ENCODE peak calls at places on chromosomes 1 and 21, in ten cellular contexts. One of them, this sample, is unnamed.

GRCh38 chr21:35575280-35575915 is 484.9 kb downstream of the SETD4 start:
- DNase-seq in tibial nerve: no peak
- DNase-seq in MCF 10A: no peak
- DNase-seq in HL-60: no peak
- DNase-seq in choroid plexus epithelial cell: peak; percentile 62
- DNase-seq in body of pancreas: no peak
- DNase-seq in GM06990: no peak
- DNase-seq in foreskin fibroblast: peak; percentile 87
- DNase-seq in fibroblast of the aortic adventitia: peak; percentile 68
- DNase-seq in fibroblast of mammary gland: peak; percentile 95
- DNase-seq in this sample: no peak

GRCh38 chr1:21705303-21705980 is 36.3 kb upstream of the RAP1GAP start:
- DNase-seq in body of pancreas: no peak
- DNase-seq in HL-60: no peak
- DNase-seq in fibroblast of mammary gland: no peak
- DNase-seq in choroid plexus epithelial cell: no peak
- DNase-seq in fibroblast of the aortic adventitia: no peak
- DNase-seq in MCF 10A: no peak
- DNase-seq in GM06990: no peak
- DNase-seq in tibial nerve: no peak
- DNase-seq in foreskin fibroblast: no peak
- DNase-seq in this sample: no peak

GRCh38 chr1:23224721-23225648 is 7.7 kb upstream of the HTR1D start:
- DNase-seq in choroid plexus epithelial cell: peak; percentile 52
- DNase-seq in GM06990: no peak
- DNase-seq in MCF 10A: peak; percentile 66
- DNase-seq in foreskin fibroblast: peak; percentile 63
- DNase-seq in HL-60: no peak
- DNase-seq in fibroblast of the aortic adventitia: peak; percentile 76
- DNase-seq in fibroblast of mammary gland: peak; percentile 24
- DNase-seq in tibial nerve: no peak
- DNase-seq in body of pancreas: no peak
- DNase-seq in this sample: peak; percentile 54

GRCh38 chr1:1545946-1546737 is 5.7 kb upstream of the TMEM240 start:
- DNase-seq in MCF 10A: no peak
- DNase-seq in GM06990: no peak
- DNase-seq in body of pancreas: no peak
- DNase-seq in fibroblast of the aortic adventitia: no peak
- DNase-seq in foreskin fibroblast: no peak
- DNase-seq in tibial nerve: no peak
- DNase-seq in fibroblast of mammary gland: no peak
- DNase-seq in HL-60: no peak
- DNase-seq in choroid plexus epithelial cell: no peak
- DNase-seq in this sample: no peak

GRCh38 chr1:180927841-180928240 is 15.1 kb downstream of the KIAA1614 start:
- DNase-seq in choroid plexus epithelial cell: no peak
- DNase-seq in MCF 10A: no peak
- DNase-seq in foreskin fibroblast: peak; percentile 42
- DNase-seq in fibroblast of the aortic adventitia: no peak
- DNase-seq in body of pancreas: peak; percentile 22
- DNase-seq in tibial nerve: no peak
- DNase-seq in GM06990: no peak
- DNase-seq in HL-60: no peak
- DNase-seq in fibroblast of mammary gland: no peak
- DNase-seq in this sample: peak; percentile 46

GRCh38 chr1:30908886-30909777 is 574 bp upstream of the SDC3 start:
- DNase-seq in foreskin fibroblast: no peak
- DNase-seq in HL-60: peak; percentile 26
- DNase-seq in GM06990: no peak
- DNase-seq in fibroblast of the aortic adventitia: no peak
- DNase-seq in fibroblast of mammary gland: no peak
- DNase-seq in MCF 10A: no peak
- DNase-seq in body of pancreas: no peak
- DNase-seq in choroid plexus epithelial cell: no peak
- DNase-seq in tibial nerve: no peak
- DNase-seq in this sample: no peak

GRCh38 chr1:84946631-84947030 is 50.3 kb downstream of the MCOLN2 start:
- DNase-seq in foreskin fibroblast: peak; percentile 42
- DNase-seq in tibial nerve: no peak
- DNase-seq in HL-60: no peak
- DNase-seq in fibroblast of the aortic adventitia: peak; percentile 37
- DNase-seq in choroid plexus epithelial cell: peak; percentile 45
- DNase-seq in body of pancreas: no peak
- DNase-seq in GM06990: no peak
- DNase-seq in fibroblast of mammary gland: no peak
- DNase-seq in MCF 10A: no peak
- DNase-seq in this sample: no peak

GRCh38 chr1:163410073-163410522 is 88.3 kb downstream of the NUF2 start:
- DNase-seq in foreskin fibroblast: peak; percentile 70
- DNase-seq in fibroblast of the aortic adventitia: peak; percentile 71
- DNase-seq in GM06990: no peak
- DNase-seq in MCF 10A: peak; percentile 75
- DNase-seq in HL-60: peak; percentile 31
- DNase-seq in tibial nerve: peak; percentile 31
- DNase-seq in body of pancreas: peak; percentile 24
- DNase-seq in choroid plexus epithelial cell: peak; percentile 77
- DNase-seq in fibroblast of mammary gland: peak; percentile 62
- DNase-seq in this sample: peak; percentile 72

GRCh38 chr1:221740941-221741363 is 937 bp downstream of the DUSP10 start:
- DNase-seq in choroid plexus epithelial cell: no peak
- DNase-seq in HL-60: no peak
- DNase-seq in tibial nerve: peak; percentile 35
- DNase-seq in GM06990: no peak
- DNase-seq in fibroblast of the aortic adventitia: no peak
- DNase-seq in body of pancreas: no peak
- DNase-seq in foreskin fibroblast: no peak
- DNase-seq in MCF 10A: peak; percentile 51
- DNase-seq in fibroblast of mammary gland: peak; percentile 19
- DNase-seq in this sample: no peak

GRCh38 chr1:221741971-221742554 is at the start of gene DUSP10:
- DNase-seq in GM06990: peak; percentile 99
- DNase-seq in MCF 10A: peak; percentile 100
- DNase-seq in HL-60: peak; percentile 99
- DNase-seq in foreskin fibroblast: peak; percentile 100
- DNase-seq in tibial nerve: peak; percentile 99
- DNase-seq in choroid plexus epithelial cell: peak; percentile 100
- DNase-seq in fibroblast of mammary gland: peak; percentile 99
- DNase-seq in body of pancreas: peak; percentile 100
- DNase-seq in fibroblast of the aortic adventitia: peak; percentile 99
- DNase-seq in this sample: peak; percentile 96

GRCh38 chr1:221741364-221741970 is 422 bp downstream of the DUSP10 start:
- DNase-seq in HL-60: peak; percentile 72
- DNase-seq in fibroblast of the aortic adventitia: no peak
- DNase-seq in body of pancreas: peak; percentile 44
- DNase-seq in GM06990: no peak
- DNase-seq in foreskin fibroblast: peak; percentile 51
- DNase-seq in choroid plexus epithelial cell: peak; percentile 53
- DNase-seq in tibial nerve: peak; percentile 40
- DNase-seq in MCF 10A: no peak
- DNase-seq in fibroblast of mammary gland: no peak
- DNase-seq in this sample: peak; percentile 62

GRCh38 chr1:221743416-221744208 is 1.7 kb upstream of the DUSP10 start:
- DNase-seq in tibial nerve: no peak
- DNase-seq in choroid plexus epithelial cell: no peak
- DNase-seq in foreskin fibroblast: no peak
- DNase-seq in fibroblast of mammary gland: no peak
- DNase-seq in fibroblast of the aortic adventitia: no peak
- DNase-seq in MCF 10A: no peak
- DNase-seq in GM06990: peak; percentile 43
- DNase-seq in HL-60: no peak
- DNase-seq in body of pancreas: peak; percentile 84
- DNase-seq in this sample: no peak

DNA sequence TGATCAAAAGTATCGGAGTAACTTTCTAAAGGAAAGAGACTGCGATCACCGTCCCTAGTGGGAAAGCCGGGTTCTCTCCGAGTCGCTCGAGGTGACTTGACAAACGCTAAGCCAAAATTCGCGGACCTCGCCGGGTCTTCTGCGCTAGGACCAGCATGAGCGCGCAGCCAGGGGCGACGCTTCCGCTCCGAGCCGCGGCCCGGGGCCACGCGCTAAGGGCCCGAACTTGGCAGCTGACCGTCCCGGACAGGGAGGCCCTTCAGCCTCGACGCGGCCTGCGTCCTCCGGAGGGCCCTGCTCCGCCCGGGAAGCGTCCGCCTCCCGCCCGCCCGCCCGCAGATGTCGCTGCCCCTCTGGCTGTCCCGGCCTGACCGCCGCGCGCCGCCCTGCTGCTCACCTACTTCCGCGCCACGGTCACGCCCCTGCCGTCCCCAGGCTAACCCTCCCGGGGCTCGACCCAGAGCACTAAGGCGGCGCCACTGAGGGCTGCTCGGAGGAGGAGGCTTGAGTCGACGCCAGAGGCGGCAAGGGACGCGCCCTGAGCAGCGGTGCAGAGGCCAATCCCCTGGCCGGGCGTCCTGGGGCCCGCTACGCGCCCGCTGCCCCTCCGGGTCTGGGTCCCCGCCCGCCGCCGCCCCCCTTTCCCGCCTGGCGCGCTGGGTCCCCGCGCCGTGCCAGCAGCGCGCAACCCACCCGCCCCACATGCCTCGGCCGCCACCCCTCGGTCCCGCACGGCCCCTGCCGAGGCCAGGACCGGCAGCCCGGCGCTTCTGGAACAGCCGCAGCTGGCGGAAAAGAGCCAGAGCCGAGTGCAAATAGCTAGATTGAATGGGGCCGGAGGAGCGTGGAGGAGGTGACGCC is 896 bp upstream of the DUSP10 start:
- DNase-seq in MCF 10A: peak; percentile 93
- DNase-seq in HL-60: peak; percentile 83
- DNase-seq in fibroblast of mammary gland: peak; percentile 77
- DNase-seq in foreskin fibroblast: peak; percentile 95
- DNase-seq in body of pancreas: peak; percentile 92
- DNase-seq in tibial nerve: peak; percentile 71
- DNase-seq in GM06990: peak; percentile 85
- DNase-seq in choroid plexus epithelial cell: peak; percentile 69
- DNase-seq in fibroblast of the aortic adventitia: peak; percentile 61
- DNase-seq in this sample: peak; percentile 88
- TF ChIP-seq CTCF in MCF 10A: peak; percentile 60
- TF ChIP-seq CTCF in HL-60: no peak
- TF ChIP-seq CTCF in fibroblast of mammary gland: no peak
- TF ChIP-seq CTCF in foreskin fibroblast: no peak
- TF ChIP-seq CTCF in body of pancreas: peak; percentile 11
- TF ChIP-seq CTCF in tibial nerve: peak; percentile 18
- TF ChIP-seq CTCF in GM06990: peak; percentile 21
- TF ChIP-seq CTCF in choroid plexus epithelial cell: no peak
- TF ChIP-seq CTCF in fibroblast of the aortic adventitia: no peak
- TF ChIP-seq CTCF in this sample: no peak

GRCh38 chr1:5978452-5978851 is 13.8 kb downstream of the NPHP4 start:
- DNase-seq in foreskin fibroblast: no peak
- DNase-seq in GM06990: no peak
- DNase-seq in MCF 10A: no peak
- DNase-seq in body of pancreas: no peak
- DNase-seq in fibroblast of mammary gland: no peak
- DNase-seq in tibial nerve: no peak
- DNase-seq in choroid plexus epithelial cell: no peak
- DNase-seq in fibroblast of the aortic adventitia: no peak
- DNase-seq in HL-60: peak; percentile 7
- DNase-seq in this sample: no peak

GRCh38 chr1:5979536-5980313 is 12.5 kb downstream of the NPHP4 start:
- DNase-seq in choroid plexus epithelial cell: no peak
- DNase-seq in body of pancreas: no peak
- DNase-seq in foreskin fibroblast: no peak
- DNase-seq in fibroblast of mammary gland: no peak
- DNase-seq in GM06990: no peak
- DNase-seq in MCF 10A: no peak
- DNase-seq in tibial nerve: no peak
- DNase-seq in HL-60: no peak
- DNase-seq in fibroblast of the aortic adventitia: no peak
- DNase-seq in this sample: no peak

GRCh38 chr1:5982276-5982675 is 9.9 kb downstream of the NPHP4 start:
- DNase-seq in tibial nerve: no peak
- DNase-seq in fibroblast of the aortic adventitia: no peak
- DNase-seq in MCF 10A: no peak
- DNase-seq in body of pancreas: no peak
- DNase-seq in fibroblast of mammary gland: no peak
- DNase-seq in GM06990: no peak
- DNase-seq in foreskin fibroblast: no peak
- DNase-seq in choroid plexus epithelial cell: no peak
- DNase-seq in HL-60: peak; percentile 11
- DNase-seq in this sample: no peak

GRCh38 chr1:5981009-5981380 is 11.2 kb downstream of the NPHP4 start:
- DNase-seq in fibroblast of the aortic adventitia: no peak
- DNase-seq in body of pancreas: no peak
- DNase-seq in foreskin fibroblast: no peak
- DNase-seq in HL-60: no peak
- DNase-seq in GM06990: no peak
- DNase-seq in tibial nerve: no peak
- DNase-seq in choroid plexus epithelial cell: no peak
- DNase-seq in fibroblast of mammary gland: no peak
- DNase-seq in MCF 10A: no peak
- DNase-seq in this sample: no peak

DNA sequence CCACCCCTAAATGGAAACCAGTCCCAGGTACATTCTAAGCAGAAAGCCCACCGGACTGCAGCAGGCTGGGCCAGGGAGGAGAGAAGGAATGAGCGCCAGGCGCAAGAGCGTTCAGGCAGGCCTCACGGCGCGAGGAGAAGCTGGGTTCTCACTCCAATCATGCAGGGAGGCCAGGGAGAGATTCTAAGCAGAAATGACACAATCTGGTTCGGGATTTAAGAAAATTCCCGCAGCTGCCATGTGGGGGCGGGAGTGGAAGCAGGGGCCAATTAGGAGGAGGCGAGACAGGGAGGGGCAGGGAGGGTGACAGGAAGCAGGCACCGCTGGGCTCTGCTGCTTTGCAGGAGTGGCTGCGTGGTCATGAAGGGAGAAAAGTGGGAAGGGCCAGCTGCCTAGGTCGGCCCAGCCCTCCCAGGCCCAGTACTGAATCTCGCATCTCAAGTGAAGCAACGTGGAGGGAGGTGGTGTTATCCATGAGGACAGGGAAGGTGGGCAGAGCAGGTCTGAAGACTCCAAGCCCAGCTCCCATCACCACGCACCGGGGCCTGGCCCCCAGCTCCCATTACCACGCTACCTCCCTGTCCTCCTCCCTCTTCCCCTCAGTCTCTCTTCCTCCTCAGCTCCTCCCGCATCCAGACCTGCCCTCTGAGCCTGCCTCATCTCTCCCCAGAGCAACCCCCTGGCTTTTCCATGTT is 11.8 kb downstream of the NPHP4 start:
- DNase-seq in MCF 10A: peak; percentile 21
- DNase-seq in HL-60: peak; percentile 28
- DNase-seq in GM06990: no peak
- DNase-seq in choroid plexus epithelial cell: peak; percentile 56
- DNase-seq in fibroblast of mammary gland: peak; percentile 81
- DNase-seq in body of pancreas: peak; percentile 51
- DNase-seq in fibroblast of the aortic adventitia: peak; percentile 59
- DNase-seq in foreskin fibroblast: peak; percentile 37
- DNase-seq in tibial nerve: peak; percentile 59
- DNase-seq in this sample: peak; percentile 73
- TF ChIP-seq CTCF in MCF 10A: no peak
- TF ChIP-seq CTCF in HL-60: no peak
- TF ChIP-seq CTCF in GM06990: no peak
- TF ChIP-seq CTCF in choroid plexus epithelial cell: peak; percentile 40
- TF ChIP-seq CTCF in fibroblast of mammary gland: peak; percentile 30
- TF ChIP-seq CTCF in body of pancreas: no peak
- TF ChIP-seq CTCF in fibroblast of the aortic adventitia: peak; percentile 39
- TF ChIP-seq CTCF in foreskin fibroblast: no peak
- TF ChIP-seq CTCF in tibial nerve: peak; percentile 21
- TF ChIP-seq CTCF in this sample: peak; percentile 43

DNA sequence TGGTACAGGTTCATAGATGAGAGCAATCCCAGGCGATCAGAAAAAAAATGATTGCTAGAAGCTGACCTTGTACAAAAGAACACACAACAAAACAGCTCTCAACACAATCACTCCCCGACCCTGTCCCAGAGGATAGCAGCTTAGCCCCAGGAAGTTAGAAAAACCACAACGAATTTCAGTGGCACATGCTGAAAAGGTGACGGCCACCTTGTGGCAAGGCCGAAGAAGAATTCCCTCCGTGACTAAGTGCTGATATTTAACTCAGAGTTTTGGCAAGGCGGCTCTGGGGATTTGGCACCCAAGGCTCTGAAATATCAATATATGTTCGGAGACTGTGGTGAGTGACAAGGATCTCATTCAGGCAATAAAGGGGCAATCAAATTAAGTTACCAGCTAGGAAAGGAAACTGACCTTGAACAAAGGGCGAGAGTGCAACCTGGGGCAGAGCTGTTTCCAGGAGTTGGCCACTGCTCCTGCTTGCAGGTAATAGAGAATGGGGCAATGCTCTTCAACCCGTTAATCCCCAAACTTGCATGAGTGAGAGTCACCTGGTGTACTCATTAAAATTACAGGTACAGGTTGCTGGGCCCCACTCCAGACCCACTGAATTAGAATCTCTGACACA is 96.2 kb downstream of the BEND5 start:
- DNase-seq in foreskin fibroblast: no peak
- DNase-seq in tibial nerve: no peak
- DNase-seq in fibroblast of mammary gland: no peak
- DNase-seq in choroid plexus epithelial cell: no peak
- DNase-seq in body of pancreas: no peak
- DNase-seq in GM06990: no peak
- DNase-seq in HL-60: no peak
- DNase-seq in MCF 10A: no peak
- DNase-seq in fibroblast of the aortic adventitia: no peak
- DNase-seq in this sample: no peak
- TF ChIP-seq CTCF in foreskin fibroblast: no peak
- TF ChIP-seq CTCF in tibial nerve: no peak
- TF ChIP-seq CTCF in fibroblast of mammary gland: no peak
- TF ChIP-seq CTCF in choroid plexus epithelial cell: no peak
- TF ChIP-seq CTCF in body of pancreas: no peak
- TF ChIP-seq CTCF in GM06990: no peak
- TF ChIP-seq CTCF in HL-60: no peak
- TF ChIP-seq CTCF in MCF 10A: peak; percentile 7
- TF ChIP-seq CTCF in fibroblast of the aortic adventitia: no peak
- TF ChIP-seq CTCF in this sample: no peak

GRCh38 chr1:200428482-200429205 is 18.8 kb upstream of the ZNF281 start:
- DNase-seq in fibroblast of mammary gland: peak; percentile 53
- DNase-seq in fibroblast of the aortic adventitia: peak; percentile 78
- DNase-seq in GM06990: no peak
- DNase-seq in choroid plexus epithelial cell: peak; percentile 75
- DNase-seq in body of pancreas: no peak
- DNase-seq in HL-60: no peak
- DNase-seq in tibial nerve: no peak
- DNase-seq in foreskin fibroblast: peak; percentile 29
- DNase-seq in MCF 10A: peak; percentile 42
- DNase-seq in this sample: no peak
- TF ChIP-seq CTCF in fibroblast of mammary gland: no peak
- TF ChIP-seq CTCF in fibroblast of the aortic adventitia: no peak
- TF ChIP-seq CTCF in GM06990: no peak
- TF ChIP-seq CTCF in choroid plexus epithelial cell: no peak
- TF ChIP-seq CTCF in body of pancreas: no peak
- TF ChIP-seq CTCF in HL-60: no peak
- TF ChIP-seq CTCF in tibial nerve: no peak
- TF ChIP-seq CTCF in foreskin fibroblast: no peak
- TF ChIP-seq CTCF in MCF 10A: no peak
- TF ChIP-seq CTCF in this sample: no peak